ENCODE peak calls at places on chromosomes 16 and 17, in four cellular contexts. D is body of pancreas, F is ovary, Q is WERI-Rb-1. M is an unnamed sample.
A peak's percentile ranks its signal among the peaks of the same experiment; 100 is the strongest.

GRCh38 chr16:3282103-3282746 is 1.1 kb upstream of the ZNF263 start:
- DNase-seq in D (no peak), F (no peak), Q (peak; percentile 84), M (no peak)

GRCh38 chr16:49350265-49351103 is 23.1 kb upstream of the C16orf78 start:
- DNase-seq in D (peak; percentile 71), F (peak; percentile 28), Q (peak; percentile 66), M (peak; percentile 75)

GRCh38 chr17:73782641-73783381 is 138.6 kb upstream of the SDK2 start:
- DNase-seq in D (no peak), F (no peak), Q (peak; percentile 82), M (no peak)

GRCh38 chr16:58109881-58110280 is 19.3 kb downstream of the CFAP20 start:
- DNase-seq in D (no peak), F (no peak), Q (no peak), M (no peak)

GRCh38 chr17:75487351-75488070 is 27.8 kb downstream of the CASKIN2 start:
- DNase-seq in D (no peak), F (no peak), Q (no peak), M (peak; percentile 49)

GRCh38 chr17:52517176-52517575 is 358.7 kb upstream of the CA10 start:
- DNase-seq in D (no peak), F (no peak), Q (no peak), M (no peak)

GRCh38 chr16:22213236-22213635 is 7.2 kb downstream of the EEF2K start:
- DNase-seq in D (no peak), F (no peak), Q (no peak), M (no peak)

GRCh38 chr17:74512041-74512440 is 19.2 kb downstream of the CD300LB start:
- DNase-seq in D (no peak), F (no peak), Q (no peak), M (no peak)

GRCh38 chr17:44376779-44377178 is 12.7 kb downstream of the ITGA2B start:
- DNase-seq in D (no peak), F (no peak), Q (no peak), M (no peak)

GRCh38 chr17:50204431-50204830 is 3.0 kb upstream of the COL1A1 start:
- DNase-seq in D (no peak), F (peak; percentile 31), Q (no peak), M (no peak)

GRCh38 chr17:36475346-36475970 is 11.0 kb upstream of the ZNHIT3 start:
- DNase-seq in D (no peak), F (no peak), Q (no peak), M (no peak)

GRCh38 chr17:55303701-55304145 is 39.0 kb downstream of the HLF start:
- DNase-seq in D (no peak), F (no peak), Q (no peak), M (no peak)

GRCh38 chr16:24986512-24987303 is 28.5 kb downstream of the ARHGAP17 start:
- DNase-seq in D (peak; percentile 24), F (no peak), Q (no peak), M (no peak)

GRCh38 chr17:73643012-73643845 is 1.0 kb downstream of the SDK2 start:
- DNase-seq in D (no peak), F (no peak), Q (peak; percentile 75), M (no peak)

GRCh38 chr17:73288534-73289302 is 23.1 kb downstream of the CDC42EP4 start:
- DNase-seq in D (peak; percentile 92), F (peak; percentile 79), Q (no peak), M (peak; percentile 91)

GRCh38 chr17:77325537-77325825 is 184.7 kb downstream of the SEC14L1 start:
- DNase-seq in D (no peak), F (no peak), Q (peak; percentile 7), M (no peak)

GRCh38 chr16:84927621-84928591 is 83.4 kb downstream of the ZDHHC7 start:
- DNase-seq in D (peak; percentile 29), F (peak; percentile 69), Q (no peak), M (no peak)

GRCh38 chr16:2469399-2470233 is 1.5 kb upstream of the NTN3 start:
- DNase-seq in D (no peak), F (no peak), Q (peak; percentile 33), M (no peak)

GRCh38 chr17:11285946-11286345 is 44.9 kb downstream of the SHISA6 start:
- DNase-seq in D (no peak), F (no peak), Q (no peak), M (no peak)

GRCh38 chr16:68395167-68395786 is 53.0 kb downstream of the SMPD3 start:
- DNase-seq in D (no peak), F (no peak), Q (no peak), M (no peak)

GRCh38 chr16:86680137-86680536 is 101.8 kb downstream of the FOXL1 start:
- DNase-seq in D (no peak), F (no peak), Q (no peak), M (no peak)

DNA sequence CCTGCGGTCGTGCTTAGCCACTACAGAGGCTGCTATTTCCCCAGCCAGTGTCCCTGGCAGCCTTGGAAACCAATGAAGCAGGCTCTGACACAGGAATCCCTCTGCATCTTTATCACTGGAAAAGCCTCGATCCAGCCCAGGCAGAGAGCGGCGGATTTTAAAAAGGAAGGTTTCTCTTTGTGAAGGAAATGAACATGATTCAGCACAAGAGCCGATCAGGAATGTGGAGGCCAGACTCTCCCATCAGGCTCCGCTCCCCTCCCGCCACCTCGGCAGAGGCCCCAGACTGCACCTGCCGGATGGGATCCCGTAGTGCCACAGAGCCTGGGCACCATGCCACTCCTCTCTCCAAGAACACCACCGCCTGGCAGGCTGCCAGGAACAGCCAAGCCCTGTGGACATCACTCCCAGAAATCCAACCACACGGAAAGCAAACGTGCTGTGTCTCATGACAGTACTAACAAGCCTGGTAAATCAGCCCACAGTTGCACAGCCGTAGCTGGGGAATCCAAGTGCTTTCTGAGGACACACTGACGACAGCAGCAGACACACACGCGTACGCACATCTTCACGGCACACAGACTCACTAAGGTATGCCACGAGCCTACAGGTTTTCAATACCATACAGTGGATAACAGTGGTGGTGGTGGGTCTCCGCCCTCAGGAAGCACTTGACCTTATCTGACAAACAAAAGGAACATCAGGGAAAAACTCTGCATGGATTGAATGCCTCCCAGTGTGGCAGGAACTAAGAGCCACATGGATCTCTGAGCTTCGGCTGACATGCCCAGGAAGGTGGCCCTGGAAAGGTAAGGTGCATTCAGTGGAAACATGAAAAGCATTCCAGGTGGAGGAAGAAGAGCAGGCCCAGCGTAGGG is 5.4 kb downstream of the LRRC75A start:
- DNase-seq in D (peak; percentile 97), F (peak; percentile 80), Q (no peak), M (peak; percentile 61)
- H3K27ac ChIP-seq in D (peak overlapping the region; percentile 68), F (no peak overlapping the region), Q (no peak overlapping the region), M (no peak overlapping the region)

GRCh38 chr16:65604771-65605170 is 482.9 kb upstream of the CDH11 start:
- DNase-seq in D (no peak), F (no peak), Q (no peak), M (no peak)
- TF ChIP-seq CTCF in D (no peak), F (no peak), Q (no peak), M (no peak)

DNA sequence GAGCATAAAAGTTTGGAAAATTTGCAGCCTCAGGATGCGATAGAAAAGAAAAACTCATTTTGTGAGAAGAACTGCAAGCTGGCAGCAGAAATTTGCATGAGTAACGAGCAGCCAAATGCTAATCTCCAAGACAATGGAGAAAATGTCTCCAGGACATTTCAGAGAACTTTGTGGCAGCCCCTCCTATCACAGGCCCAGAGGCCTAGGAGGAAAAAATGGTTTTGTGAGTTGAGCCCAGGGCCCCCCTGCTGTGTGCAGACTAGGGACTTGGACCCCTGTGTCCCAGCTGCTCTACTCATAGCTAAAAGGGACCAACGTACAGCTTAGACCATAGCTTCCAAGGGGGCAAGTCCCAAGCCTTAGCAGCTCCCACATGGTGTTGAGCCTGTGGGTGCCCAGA is 34.3 kb downstream of the APPBP2 start:
- DNase-seq in D (no peak), F (no peak), Q (no peak), M (no peak)
- H3K9me3 ChIP-seq in D (peaks cover 8% of the 10 kb centered on the region), F (no peaks in the 10 kb centered on the region), Q (peaks cover 37% of the 10 kb centered on the region), M (no peaks in the 10 kb centered on the region)

GRCh38 chr16:75627856-75628255 is 4.8 kb upstream of the ADAT1 start:
- DNase-seq in D (no peak), F (no peak), Q (no peak), M (no peak)

GRCh38 chr16:75624921-75625334 is 1.8 kb upstream of the ADAT1 start:
- DNase-seq in D (no peak), F (no peak), Q (no peak), M (no peak)

GRCh38 chr16:75626806-75627205 is 3.7 kb upstream of the ADAT1 start:
- DNase-seq in D (no peak), F (no peak), Q (no peak), M (no peak)

GRCh38 chr16:75629132-75629531 is 6.1 kb upstream of the ADAT1 start:
- DNase-seq in D (no peak), F (no peak), Q (no peak), M (no peak)

DNA sequence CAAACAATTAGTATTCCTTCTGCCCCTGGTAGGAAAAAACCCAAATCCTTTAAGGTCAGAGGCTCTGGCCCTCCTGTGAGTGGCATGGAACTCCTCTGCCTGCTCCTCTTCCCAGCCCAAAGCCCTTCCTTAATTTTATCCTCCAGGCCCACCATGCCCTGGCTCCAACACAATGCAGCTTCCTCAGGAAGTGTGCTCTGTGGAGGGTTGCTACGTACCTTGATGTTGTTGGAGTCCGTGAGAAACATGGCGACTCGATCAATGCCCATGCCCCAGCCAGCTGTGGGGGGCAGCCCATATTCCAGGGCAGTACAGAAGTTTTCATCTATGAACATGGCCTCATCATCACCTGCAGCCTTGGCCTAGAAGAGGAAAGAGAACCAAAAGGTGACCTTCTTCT is 5.3 kb upstream of the ADAT1 start:
- DNase-seq in D (no peak), F (no peak), Q (no peak), M (no peak)
- H3K27ac ChIP-seq in D (no peak overlapping the region), F (no peak overlapping the region), Q (no peak overlapping the region), M (no peak overlapping the region)